ENCODE peak calls at places on chromosomes 3 and 15, in six cellular contexts. One of them, this sample, is unnamed.

GRCh38 chr3:44993471-44994205 is 17.6 kb downstream of the EXOSC7 start:
- DNase-seq in AG08396: peak; percentile 82
- DNase-seq in mammary epithelial cell: peak; percentile 85
- DNase-seq in occipital lobe: no peak
- DNase-seq in stimulated activated CD4-positive, alpha-beta T cell treated with anti-CD3 and anti-CD28 coated beads, Interleukin-4, amount 100 ng/mL, for 48 hours: no peak
- DNase-seq in EL: peak; percentile 85
- DNase-seq in this sample: peak; percentile 80

GRCh38 chr15:80429964-80430363 is 25.8 kb downstream of the ARNT2 start:
- DNase-seq in AG08396: no peak
- DNase-seq in mammary epithelial cell: no peak
- DNase-seq in occipital lobe: no peak
- DNase-seq in stimulated activated CD4-positive, alpha-beta T cell treated with anti-CD3 and anti-CD28 coated beads, Interleukin-4, amount 100 ng/mL, for 48 hours: no peak
- DNase-seq in EL: no peak
- DNase-seq in this sample: no peak

GRCh38 chr3:100496711-100497261 is 4.4 kb downstream of the TMEM45A start:
- DNase-seq in AG08396: peak; percentile 29
- DNase-seq in mammary epithelial cell: peak; percentile 47
- DNase-seq in occipital lobe: no peak
- DNase-seq in stimulated activated CD4-positive, alpha-beta T cell treated with anti-CD3 and anti-CD28 coated beads, Interleukin-4, amount 100 ng/mL, for 48 hours: no peak
- DNase-seq in EL: peak; percentile 89
- DNase-seq in this sample: peak; percentile 87

GRCh38 chr3:138850151-138850550 is 15.4 kb upstream of the PIK3CB start:
- DNase-seq in AG08396: no peak
- DNase-seq in mammary epithelial cell: no peak
- DNase-seq in occipital lobe: no peak
- DNase-seq in stimulated activated CD4-positive, alpha-beta T cell treated with anti-CD3 and anti-CD28 coated beads, Interleukin-4, amount 100 ng/mL, for 48 hours: no peak
- DNase-seq in EL: peak; percentile 34
- DNase-seq in this sample: no peak

GRCh38 chr3:134034005-134034785 is 4.5 kb upstream of the SLCO2A1 start:
- DNase-seq in AG08396: no peak
- DNase-seq in mammary epithelial cell: no peak
- DNase-seq in occipital lobe: no peak
- DNase-seq in stimulated activated CD4-positive, alpha-beta T cell treated with anti-CD3 and anti-CD28 coated beads, Interleukin-4, amount 100 ng/mL, for 48 hours: no peak
- DNase-seq in EL: peak; percentile 70
- DNase-seq in this sample: no peak

GRCh38 chr15:99009741-99010370 is 2.3 kb upstream of the PGPEP1L start:
- DNase-seq in AG08396: no peak
- DNase-seq in mammary epithelial cell: no peak
- DNase-seq in occipital lobe: no peak
- DNase-seq in stimulated activated CD4-positive, alpha-beta T cell treated with anti-CD3 and anti-CD28 coated beads, Interleukin-4, amount 100 ng/mL, for 48 hours: no peak
- DNase-seq in EL: no peak
- DNase-seq in this sample: no peak

GRCh38 chr3:65971281-65972252 is 67.2 kb downstream of the MAGI1 start:
- DNase-seq in AG08396: no peak
- DNase-seq in mammary epithelial cell: no peak
- DNase-seq in occipital lobe: no peak
- DNase-seq in stimulated activated CD4-positive, alpha-beta T cell treated with anti-CD3 and anti-CD28 coated beads, Interleukin-4, amount 100 ng/mL, for 48 hours: no peak
- DNase-seq in EL: peak; percentile 39
- DNase-seq in this sample: no peak

GRCh38 chr3:23916886-23917815 is at the start of the genes NKIRAS1 and RPL15:
- DNase-seq in AG08396: peak; percentile 95
- DNase-seq in mammary epithelial cell: peak; percentile 97
- DNase-seq in occipital lobe: peak; percentile 95
- DNase-seq in stimulated activated CD4-positive, alpha-beta T cell treated with anti-CD3 and anti-CD28 coated beads, Interleukin-4, amount 100 ng/mL, for 48 hours: peak; percentile 92
- DNase-seq in EL: peak; percentile 97
- DNase-seq in this sample: peak; percentile 98

GRCh38 chr3:28824316-28824715 is 456.6 kb upstream of the RBMS3 start:
- DNase-seq in AG08396: no peak
- DNase-seq in mammary epithelial cell: no peak
- DNase-seq in occipital lobe: no peak
- DNase-seq in stimulated activated CD4-positive, alpha-beta T cell treated with anti-CD3 and anti-CD28 coated beads, Interleukin-4, amount 100 ng/mL, for 48 hours: no peak
- DNase-seq in EL: no peak
- DNase-seq in this sample: no peak

GRCh38 chr15:58115692-58116091 is 22.5 kb upstream of the AQP9 start:
- DNase-seq in AG08396: no peak
- DNase-seq in mammary epithelial cell: peak; percentile 56
- DNase-seq in occipital lobe: no peak
- DNase-seq in stimulated activated CD4-positive, alpha-beta T cell treated with anti-CD3 and anti-CD28 coated beads, Interleukin-4, amount 100 ng/mL, for 48 hours: no peak
- DNase-seq in EL: peak; percentile 2
- DNase-seq in this sample: peak; percentile 43

GRCh38 chr3:17845026-17845425 is 102.6 kb upstream of the TBC1D5 start:
- DNase-seq in AG08396: no peak
- DNase-seq in mammary epithelial cell: peak; percentile 20
- DNase-seq in occipital lobe: no peak
- DNase-seq in stimulated activated CD4-positive, alpha-beta T cell treated with anti-CD3 and anti-CD28 coated beads, Interleukin-4, amount 100 ng/mL, for 48 hours: no peak
- DNase-seq in EL: no peak
- DNase-seq in this sample: no peak

GRCh38 chr3:5768546-5768945 is 581.0 kb downstream of the EDEM1 start:
- DNase-seq in AG08396: no peak
- DNase-seq in mammary epithelial cell: no peak
- DNase-seq in occipital lobe: no peak
- DNase-seq in stimulated activated CD4-positive, alpha-beta T cell treated with anti-CD3 and anti-CD28 coated beads, Interleukin-4, amount 100 ng/mL, for 48 hours: no peak
- DNase-seq in EL: no peak
- DNase-seq in this sample: no peak

GRCh38 chr3:15500107-15500724 is 21.3 kb downstream of the COLQ start:
- DNase-seq in AG08396: no peak
- DNase-seq in mammary epithelial cell: no peak
- DNase-seq in occipital lobe: no peak
- DNase-seq in stimulated activated CD4-positive, alpha-beta T cell treated with anti-CD3 and anti-CD28 coated beads, Interleukin-4, amount 100 ng/mL, for 48 hours: no peak
- DNase-seq in EL: no peak
- DNase-seq in this sample: no peak

GRCh38 chr3:51388286-51389029 is 2.6 kb upstream of the RBM15B start:
- DNase-seq in AG08396: no peak
- DNase-seq in mammary epithelial cell: peak; percentile 79
- DNase-seq in occipital lobe: no peak
- DNase-seq in stimulated activated CD4-positive, alpha-beta T cell treated with anti-CD3 and anti-CD28 coated beads, Interleukin-4, amount 100 ng/mL, for 48 hours: no peak
- DNase-seq in EL: peak; percentile 20
- DNase-seq in this sample: peak; percentile 91

GRCh38 chr3:37964716-37965115 is 25.9 kb upstream of the VILL start:
- DNase-seq in AG08396: no peak
- DNase-seq in mammary epithelial cell: no peak
- DNase-seq in occipital lobe: no peak
- DNase-seq in stimulated activated CD4-positive, alpha-beta T cell treated with anti-CD3 and anti-CD28 coated beads, Interleukin-4, amount 100 ng/mL, for 48 hours: no peak
- DNase-seq in EL: no peak
- DNase-seq in this sample: no peak

GRCh38 chr3:42751609-42752008 is 21.4 kb downstream of the CCDC13 start:
- DNase-seq in AG08396: no peak
- DNase-seq in mammary epithelial cell: no peak
- DNase-seq in occipital lobe: no peak
- DNase-seq in stimulated activated CD4-positive, alpha-beta T cell treated with anti-CD3 and anti-CD28 coated beads, Interleukin-4, amount 100 ng/mL, for 48 hours: no peak
- DNase-seq in EL: no peak
- DNase-seq in this sample: no peak

GRCh38 chr3:126969586-126969985 is 13.3 kb upstream of the PLXNA1 start:
- DNase-seq in AG08396: no peak
- DNase-seq in mammary epithelial cell: no peak
- DNase-seq in occipital lobe: no peak
- DNase-seq in stimulated activated CD4-positive, alpha-beta T cell treated with anti-CD3 and anti-CD28 coated beads, Interleukin-4, amount 100 ng/mL, for 48 hours: no peak
- DNase-seq in EL: no peak
- DNase-seq in this sample: no peak

GRCh38 chr3:97009427-97010019 is 195.1 kb downstream of the EPHA6 start:
- DNase-seq in AG08396: no peak
- DNase-seq in mammary epithelial cell: no peak
- DNase-seq in occipital lobe: no peak
- DNase-seq in stimulated activated CD4-positive, alpha-beta T cell treated with anti-CD3 and anti-CD28 coated beads, Interleukin-4, amount 100 ng/mL, for 48 hours: no peak
- DNase-seq in EL: no peak
- DNase-seq in this sample: no peak

GRCh38 chr3:156825795-156826143 is 384 bp upstream of the LEKR1 start:
- DNase-seq in AG08396: no peak
- DNase-seq in mammary epithelial cell: no peak
- DNase-seq in occipital lobe: no peak
- DNase-seq in stimulated activated CD4-positive, alpha-beta T cell treated with anti-CD3 and anti-CD28 coated beads, Interleukin-4, amount 100 ng/mL, for 48 hours: no peak
- DNase-seq in EL: no peak
- DNase-seq in this sample: no peak

GRCh38 chr3:9810846-9811245 is 784 bp downstream of the TTLL3 start:
- DNase-seq in AG08396: no peak
- DNase-seq in mammary epithelial cell: no peak
- DNase-seq in occipital lobe: no peak
- DNase-seq in stimulated activated CD4-positive, alpha-beta T cell treated with anti-CD3 and anti-CD28 coated beads, Interleukin-4, amount 100 ng/mL, for 48 hours: no peak
- DNase-seq in EL: no peak
- DNase-seq in this sample: no peak

This sample was measured in PC-3.